ENCODE peak calls at places on chromosomes 2 and 18, in ten cellular contexts. E is central memory CD4-positive, alpha-beta T cell; X is Kasumi-1; S is prostate gland; V is neuronal stem cell; Y is lower lobe of right lung; P is non-pigmented ciliary epithelial cell; F is right atrium auricular region; M is activated CD4-positive, alpha-beta T cell treated with anti-CD3 and anti-CD28 coated beads, Interleukin-2, amount 10 ng/mL, durations not matched to agents 7 days and 5 days; L is astrocyte of the hippocampus. J is an unnamed sample.
A peak's percentile ranks its signal among the peaks of the same experiment; 100 is the strongest.

GRCh38 chr18:30487962-30488361 is 554.6 kb downstream of the DSC3 start:
- DNase-seq in S (no peak), P (peak; percentile 60), L (peak; percentile 54), M (no peak), V (no peak), Y (no peak), X (no peak), F (no peak), E (no peak), J (no peak)

GRCh38 chr2:113876503-113877387 is 13.1 kb upstream of the ACTR3 start:
- DNase-seq in M (peak; percentile 88), Y (peak; percentile 68), P (no peak), S (peak; percentile 65), L (peak; percentile 84), E (peak; percentile 75), V (no peak), F (no peak), X (no peak), J (peak; percentile 45)

GRCh38 chr18:22674300-22674699 is 256.6 kb upstream of the CTAGE1 start:
- DNase-seq in V (no peak), F (no peak), M (no peak), L (peak; percentile 94), P (peak; percentile 90), E (no peak), Y (no peak), X (no peak), S (no peak), J (no peak)

GRCh38 chr2:48323146-48323545 is 206.8 kb upstream of the STON1 start:
- DNase-seq in V (no peak), X (no peak), L (no peak), M (no peak), P (no peak), Y (no peak), S (no peak), E (no peak), F (no peak), J (no peak)

GRCh38 chr2:237727363-237727762 is 71.2 kb upstream of the RBM44 start:
- DNase-seq in L (no peak), X (no peak), E (no peak), V (no peak), M (no peak), Y (no peak), P (no peak), F (peak; percentile 68), S (no peak), J (no peak)

GRCh38 chr2:164151518-164151917 is 415.7 kb upstream of the FIGN start:
- DNase-seq in L (no peak), P (no peak), S (no peak), F (peak; percentile 68), Y (no peak), M (no peak), V (no peak), X (no peak), E (no peak), J (no peak)

GRCh38 chr2:34408100-34408499 is 809.0 kb upstream of the FAM98A start:
- DNase-seq in S (no peak), Y (no peak), M (no peak), P (no peak), V (no peak), L (peak; percentile 52), F (no peak), X (no peak), E (no peak), J (peak; percentile 14)

GRCh38 chr18:54269924-54270844 is 867 bp downstream of the POLI start:
- DNase-seq in L (peak; percentile 47), V (no peak), Y (no peak), S (peak; percentile 39), P (no peak), M (peak; percentile 63), F (no peak), E (peak; percentile 28), X (peak; percentile 70), J (peak; percentile 59)

GRCh38 chr2:159150208-159150607 is 136.3 kb downstream of the WDSUB1 start:
- DNase-seq in S (no peak), F (no peak), M (no peak), L (peak; percentile 34), P (no peak), V (peak; percentile 40), E (no peak), Y (no peak), X (no peak), J (no peak)

GRCh38 chr2:234771985-234772774 is 179.6 kb upstream of the SH3BP4 start:
- DNase-seq in M (no peak), F (no peak), E (no peak), Y (no peak), V (no peak), X (no peak), S (no peak), P (no peak), L (peak; percentile 41), J (no peak)

GRCh38 chr2:239498981-239499633 is 98.3 kb upstream of the HDAC4 start:
- DNase-seq in V (no peak), M (no peak), L (peak; percentile 68), Y (peak; percentile 34), X (no peak), P (no peak), S (no peak), E (no peak), F (peak; percentile 84), J (no peak)

GRCh38 chr2:464562-465309 is 176.8 kb upstream of the ALKAL2 start:
- DNase-seq in M (no peak), S (no peak), F (no peak), P (no peak), V (no peak), E (no peak), L (no peak), Y (no peak), X (no peak), J (no peak)

GRCh38 chr2:27356056-27356381 is 545 bp downstream of the GTF3C2 start:
- DNase-seq in V (no peak), P (no peak), X (peak; percentile 68), L (peak; percentile 54), F (peak; percentile 64), E (no peak), S (no peak), M (peak; percentile 64), Y (peak; percentile 78), J (peak; percentile 69)

GRCh38 chr2:16253291-16253690 is 312.9 kb downstream of the MYCN start:
- DNase-seq in L (no peak), Y (no peak), X (no peak), V (no peak), F (peak; percentile 32), E (no peak), P (no peak), S (no peak), M (no peak), J (no peak)

GRCh38 chr2:138213079-138213478 is 248.8 kb downstream of the HNMT start:
- DNase-seq in Y (no peak), E (no peak), F (no peak), V (no peak), M (no peak), P (no peak), L (no peak), X (no peak), S (no peak), J (no peak)

GRCh38 chr2:2324119-2324518 is 7.0 kb downstream of the MYT1L start:
- DNase-seq in S (no peak), L (no peak), E (no peak), Y (no peak), M (no peak), F (no peak), V (no peak), X (no peak), P (no peak), J (no peak)

GRCh38 chr2:164657129-164657528 is 35.8 kb upstream of the GRB14 start:
- DNase-seq in P (peak; percentile 90), M (no peak), E (no peak), Y (no peak), F (no peak), S (no peak), L (peak; percentile 83), X (no peak), V (no peak), J (no peak)

GRCh38 chr18:50967714-50968661 is at the start of gene ELAC1:
- DNase-seq in S (peak; percentile 62), L (peak; percentile 92), E (peak; percentile 58), F (peak; percentile 69), M (peak; percentile 63), V (peak; percentile 64), Y (peak; percentile 89), X (peak; percentile 53), P (no peak), J (peak; percentile 91)

GRCh38 chr2:74533464-74533863 is 3.7 kb downstream of the HTRA2 start:
- DNase-seq in M (no peak), P (no peak), V (no peak), S (no peak), E (no peak), L (no peak), Y (no peak), F (no peak), X (no peak), J (no peak)

GRCh38 chr2:226117506-226118065 is 682.0 kb downstream of the IRS1 start:
- DNase-seq in Y (no peak), V (no peak), L (no peak), P (no peak), E (no peak), M (no peak), S (no peak), X (no peak), F (no peak), J (no peak)

GRCh38 chr2:23662941-23663729 is 263.8 kb downstream of the ATAD2B start:
- DNase-seq in X (no peak), E (no peak), F (no peak), L (peak; percentile 31), P (no peak), V (no peak), M (no peak), S (peak; percentile 22), Y (no peak), J (peak; percentile 83)

GRCh38 chr2:145488571-145488970 is 968.7 kb upstream of the ZEB2 start:
- DNase-seq in L (peak; percentile 36), X (no peak), V (no peak), E (no peak), P (no peak), S (no peak), Y (no peak), F (no peak), M (no peak), J (no peak)

GRCh38 chr2:63488118-63488713 is 100.1 kb downstream of the WDPCP start:
- DNase-seq in S (no peak), Y (no peak), M (peak; percentile 13), X (peak; percentile 56), F (no peak), P (peak; percentile 9), E (no peak), V (peak; percentile 9), L (peak; percentile 66), J (no peak)

GRCh38 chr18:32439241-32439640 is 31.4 kb downstream of the GAREM1 start:
- DNase-seq in L (no peak), S (no peak), M (no peak), Y (no peak), V (no peak), X (no peak), P (no peak), F (no peak), E (no peak), J (no peak)

GRCh38 chr2:212227755-212228154 is 310.8 kb downstream of the ERBB4 start:
- DNase-seq in V (no peak), X (no peak), Y (no peak), F (no peak), L (peak; percentile 80), P (peak; percentile 80), S (peak; percentile 76), M (no peak), E (no peak), J (no peak)

GRCh38 chr2:169066817-169067356 is 2.5 kb upstream of the DHRS9 start:
- DNase-seq in S (no peak), V (no peak), L (no peak), M (no peak), F (no peak), P (no peak), Y (no peak), E (no peak), X (peak; percentile 51), J (no peak)

GRCh38 chr2:231957913-231958763 is 3.4 kb upstream of the DIS3L2 start:
- DNase-seq in S (no peak), F (no peak), M (no peak), Y (no peak), E (no peak), X (no peak), L (no peak), P (no peak), V (no peak), J (no peak)

GRCh38 chr2:136764397-136765255 is 719 bp upstream of the THSD7B start:
- DNase-seq in S (peak; percentile 49), Y (no peak), M (no peak), X (no peak), L (peak; percentile 7), E (no peak), F (no peak), P (no peak), V (peak; percentile 12), J (peak; percentile 76)